ENCODE peak calls at places on chromosome 1, in nine cellular contexts. One of them, this sample, is unnamed.

GRCh38 chr1:10968411-10968826 is 44.0 kb upstream of the TARDBP start:
- DNase-seq in heart right ventricle: no peak
- DNase-seq in GM23338: no peak
- DNase-seq in CD8-positive, alpha-beta memory T cell: no peak
- DNase-seq in neural progenitor cell: no peak
- DNase-seq in cardiac muscle cell: no peak
- DNase-seq in tibial artery: no peak
- DNase-seq in uterus: no peak
- DNase-seq in esophagus squamous epithelium: no peak
- DNase-seq in this sample: no peak

GRCh38 chr1:10529772-10530171 is 55.0 kb downstream of the PEX14 start:
- DNase-seq in heart right ventricle: no peak
- DNase-seq in cardiac muscle cell: no peak
- DNase-seq in GM23338: peak; percentile 92
- DNase-seq in CD8-positive, alpha-beta memory T cell: no peak
- DNase-seq in neural progenitor cell: peak; percentile 49
- DNase-seq in esophagus squamous epithelium: no peak
- DNase-seq in tibial artery: no peak
- DNase-seq in uterus: no peak
- DNase-seq in this sample: no peak

GRCh38 chr1:158246650-158247049 is 7.6 kb upstream of the CD1A start:
- DNase-seq in tibial artery: no peak
- DNase-seq in esophagus squamous epithelium: no peak
- DNase-seq in neural progenitor cell: no peak
- DNase-seq in GM23338: peak; percentile 20
- DNase-seq in heart right ventricle: no peak
- DNase-seq in uterus: no peak
- DNase-seq in CD8-positive, alpha-beta memory T cell: no peak
- DNase-seq in cardiac muscle cell: no peak
- DNase-seq in this sample: no peak

GRCh38 chr1:118185083-118185899 is at the start of gene SPAG17:
- DNase-seq in cardiac muscle cell: peak; percentile 88
- DNase-seq in GM23338: peak; percentile 99
- DNase-seq in uterus: peak; percentile 40
- DNase-seq in tibial artery: peak; percentile 71
- DNase-seq in esophagus squamous epithelium: no peak
- DNase-seq in neural progenitor cell: peak; percentile 98
- DNase-seq in CD8-positive, alpha-beta memory T cell: no peak
- DNase-seq in heart right ventricle: peak; percentile 62
- DNase-seq in this sample: no peak

GRCh38 chr1:201295861-201296260 is 12.6 kb downstream of the PKP1 start:
- DNase-seq in heart right ventricle: no peak
- DNase-seq in uterus: no peak
- DNase-seq in esophagus squamous epithelium: no peak
- DNase-seq in neural progenitor cell: no peak
- DNase-seq in cardiac muscle cell: no peak
- DNase-seq in GM23338: no peak
- DNase-seq in tibial artery: no peak
- DNase-seq in CD8-positive, alpha-beta memory T cell: no peak
- DNase-seq in this sample: no peak

GRCh38 chr1:170366980-170367379 is 165.0 kb upstream of the GORAB start:
- DNase-seq in cardiac muscle cell: no peak
- DNase-seq in esophagus squamous epithelium: no peak
- DNase-seq in GM23338: no peak
- DNase-seq in CD8-positive, alpha-beta memory T cell: no peak
- DNase-seq in uterus: no peak
- DNase-seq in neural progenitor cell: no peak
- DNase-seq in tibial artery: no peak
- DNase-seq in heart right ventricle: no peak
- DNase-seq in this sample: no peak

GRCh38 chr1:194975913-194976312 is 1632.3 kb downstream of the KCNT2 start:
- DNase-seq in GM23338: no peak
- DNase-seq in heart right ventricle: no peak
- DNase-seq in uterus: no peak
- DNase-seq in esophagus squamous epithelium: no peak
- DNase-seq in cardiac muscle cell: no peak
- DNase-seq in CD8-positive, alpha-beta memory T cell: no peak
- DNase-seq in neural progenitor cell: no peak
- DNase-seq in tibial artery: no peak
- DNase-seq in this sample: no peak

GRCh38 chr1:205488074-205488723 is 16.3 kb upstream of the CDK18 start:
- DNase-seq in cardiac muscle cell: peak; percentile 88
- DNase-seq in CD8-positive, alpha-beta memory T cell: peak; percentile 50
- DNase-seq in heart right ventricle: no peak
- DNase-seq in esophagus squamous epithelium: no peak
- DNase-seq in neural progenitor cell: peak; percentile 89
- DNase-seq in uterus: peak; percentile 53
- DNase-seq in tibial artery: peak; percentile 72
- DNase-seq in GM23338: peak; percentile 93
- DNase-seq in this sample: peak; percentile 13

GRCh38 chr1:229563241-229563640 is 4.7 kb upstream of the ABCB10 start:
- DNase-seq in cardiac muscle cell: peak; percentile 58
- DNase-seq in heart right ventricle: no peak
- DNase-seq in esophagus squamous epithelium: no peak
- DNase-seq in GM23338: peak; percentile 43
- DNase-seq in CD8-positive, alpha-beta memory T cell: no peak
- DNase-seq in neural progenitor cell: peak; percentile 69
- DNase-seq in tibial artery: no peak
- DNase-seq in uterus: no peak
- DNase-seq in this sample: no peak

GRCh38 chr1:152108899-152109222 is 6.4 kb downstream of the TCHH start:
- DNase-seq in cardiac muscle cell: no peak
- DNase-seq in neural progenitor cell: no peak
- DNase-seq in CD8-positive, alpha-beta memory T cell: no peak
- DNase-seq in tibial artery: no peak
- DNase-seq in GM23338: peak; percentile 76
- DNase-seq in esophagus squamous epithelium: no peak
- DNase-seq in uterus: no peak
- DNase-seq in heart right ventricle: no peak
- DNase-seq in this sample: no peak

GRCh38 chr1:167524651-167525050 is 6.3 kb upstream of the CD247 start:
- DNase-seq in CD8-positive, alpha-beta memory T cell: no peak
- DNase-seq in cardiac muscle cell: no peak
- DNase-seq in neural progenitor cell: no peak
- DNase-seq in heart right ventricle: no peak
- DNase-seq in esophagus squamous epithelium: no peak
- DNase-seq in uterus: no peak
- DNase-seq in GM23338: no peak
- DNase-seq in tibial artery: no peak
- DNase-seq in this sample: no peak

GRCh38 chr1:99646885-99647284 is 972 bp downstream of the PALMD start:
- DNase-seq in tibial artery: no peak
- DNase-seq in CD8-positive, alpha-beta memory T cell: no peak
- DNase-seq in uterus: no peak
- DNase-seq in GM23338: no peak
- DNase-seq in neural progenitor cell: no peak
- DNase-seq in heart right ventricle: no peak
- DNase-seq in cardiac muscle cell: no peak
- DNase-seq in esophagus squamous epithelium: no peak
- DNase-seq in this sample: no peak
- H3K4me3 ChIP-seq in tibial artery: peak overlapping the region; percentile 24
- H3K4me3 ChIP-seq in CD8-positive, alpha-beta memory T cell: no peak overlapping the region
- H3K4me3 ChIP-seq in uterus: peak overlapping the region; percentile 37
- H3K4me3 ChIP-seq in GM23338: no peak overlapping the region
- H3K4me3 ChIP-seq in neural progenitor cell: no peak overlapping the region
- H3K4me3 ChIP-seq in heart right ventricle: peak overlapping the region; percentile 65
- H3K4me3 ChIP-seq in cardiac muscle cell: no peak overlapping the region
- H3K4me3 ChIP-seq in esophagus squamous epithelium: peak overlapping the region; percentile 55
- H3K4me3 ChIP-seq in this sample: no peak overlapping the region

DNA sequence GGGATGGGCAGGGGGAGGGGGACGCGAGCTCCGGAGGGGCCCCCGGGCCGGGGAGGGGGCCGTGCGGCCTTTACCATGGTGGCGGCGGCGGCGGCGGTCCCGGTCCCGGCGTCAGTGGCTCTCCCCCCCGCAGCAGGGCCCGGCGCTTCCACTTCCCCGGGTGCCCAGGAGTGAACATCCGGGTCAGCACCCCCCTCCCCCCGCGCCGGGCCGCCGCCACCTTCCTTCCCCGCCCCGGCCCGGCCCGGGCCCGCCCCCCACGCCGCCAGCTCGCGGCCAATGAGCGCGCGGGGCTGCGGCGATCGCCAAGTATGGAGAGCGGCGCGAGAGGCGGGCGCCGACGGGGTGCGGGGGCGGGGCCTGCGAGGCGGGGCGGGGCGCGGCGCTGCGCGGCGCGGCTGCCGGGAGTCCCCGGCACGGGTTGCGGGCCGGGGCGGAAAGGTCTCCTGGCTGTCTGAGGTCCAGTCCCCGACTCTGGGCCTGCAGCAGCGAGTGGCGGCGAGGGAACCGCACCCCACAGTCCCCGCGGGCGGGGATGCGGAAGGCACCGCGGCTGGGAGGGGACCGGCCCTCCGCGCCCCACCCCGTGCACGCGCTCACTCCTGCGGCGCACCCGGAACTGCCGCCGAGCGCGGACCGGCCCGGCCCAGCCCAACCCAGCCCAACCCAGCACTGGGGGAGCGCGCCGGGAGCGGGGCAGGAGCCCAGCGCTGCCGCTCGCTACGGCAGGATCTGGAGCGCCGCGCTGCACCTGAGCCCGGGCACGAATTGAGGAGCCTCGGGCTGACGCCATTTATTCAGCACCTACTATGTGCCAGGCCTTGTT is at the start of gene CAPZB:
- DNase-seq in GM23338: peak; percentile 90
- DNase-seq in cardiac muscle cell: peak; percentile 96
- DNase-seq in esophagus squamous epithelium: peak; percentile 63
- DNase-seq in tibial artery: peak; percentile 97
- DNase-seq in heart right ventricle: peak; percentile 97
- DNase-seq in neural progenitor cell: peak; percentile 97
- DNase-seq in uterus: peak; percentile 96
- DNase-seq in CD8-positive, alpha-beta memory T cell: peak; percentile 89
- DNase-seq in this sample: peak; percentile 89
- H3K4me1 ChIP-seq in GM23338: peaks cover 49% of the 10 kb centered on the region
- H3K4me1 ChIP-seq in cardiac muscle cell: peaks cover 27% of the 10 kb centered on the region
- H3K4me1 ChIP-seq in esophagus squamous epithelium: peaks cover 27% of the 10 kb centered on the region
- H3K4me1 ChIP-seq in tibial artery: peaks cover 58% of the 10 kb centered on the region
- H3K4me1 ChIP-seq in heart right ventricle: peaks cover 61% of the 10 kb centered on the region
- H3K4me1 ChIP-seq in neural progenitor cell: peaks cover 29% of the 10 kb centered on the region
- H3K4me1 ChIP-seq in uterus: peaks cover 13% of the 10 kb centered on the region
- H3K4me1 ChIP-seq in CD8-positive, alpha-beta memory T cell: peaks cover 62% of the 10 kb centered on the region
- H3K4me1 ChIP-seq in this sample: peaks cover 60% of the 10 kb centered on the region

DNA sequence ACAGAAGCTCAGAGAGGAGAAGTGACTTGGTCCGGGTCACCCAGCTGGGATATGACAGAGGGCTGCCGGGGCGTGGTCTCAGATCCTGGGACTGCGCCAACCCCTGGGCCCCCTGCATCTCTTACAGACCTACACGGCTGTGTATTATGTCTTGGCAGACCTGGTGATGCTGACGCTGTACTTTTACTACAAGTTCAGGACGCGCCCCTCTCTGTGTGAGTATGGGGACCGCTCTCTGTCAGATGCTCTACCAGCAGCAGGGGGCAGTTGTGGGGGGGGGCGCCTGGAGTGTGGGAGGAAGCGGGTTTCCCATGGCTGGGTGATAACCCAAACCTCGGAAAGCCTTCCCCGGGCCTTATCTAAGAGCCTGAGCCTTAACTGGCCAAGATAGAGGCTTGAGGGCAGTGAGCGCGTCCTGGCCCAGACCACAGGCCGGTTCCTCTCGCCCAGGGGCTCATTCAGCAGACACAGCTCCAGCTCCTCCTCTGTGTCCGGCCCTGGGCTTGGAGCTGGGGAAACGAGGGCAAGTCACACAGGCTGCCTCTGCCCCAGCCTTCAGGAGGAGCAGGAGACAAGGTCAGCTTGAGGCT is 13.3 kb downstream of the SLC66A1 start:
- DNase-seq in cardiac muscle cell: no peak
- DNase-seq in CD8-positive, alpha-beta memory T cell: no peak
- DNase-seq in neural progenitor cell: no peak
- DNase-seq in heart right ventricle: no peak
- DNase-seq in uterus: no peak
- DNase-seq in tibial artery: no peak
- DNase-seq in GM23338: no peak
- DNase-seq in esophagus squamous epithelium: no peak
- DNase-seq in this sample: no peak
- H3K27ac ChIP-seq in cardiac muscle cell: no peak overlapping the region
- H3K27ac ChIP-seq in CD8-positive, alpha-beta memory T cell: no peak overlapping the region
- H3K27ac ChIP-seq in neural progenitor cell: no peak overlapping the region
- H3K27ac ChIP-seq in heart right ventricle: no peak overlapping the region
- H3K27ac ChIP-seq in uterus: no peak overlapping the region
- H3K27ac ChIP-seq in tibial artery: no peak overlapping the region
- H3K27ac ChIP-seq in GM23338: no peak overlapping the region
- H3K27ac ChIP-seq in esophagus squamous epithelium: no peak overlapping the region
- H3K27ac ChIP-seq in this sample: no peak overlapping the region

GRCh38 chr1:212629450-212630158 is 21.0 kb downstream of the ATF3 start:
- DNase-seq in cardiac muscle cell: no peak
- DNase-seq in uterus: no peak
- DNase-seq in CD8-positive, alpha-beta memory T cell: no peak
- DNase-seq in neural progenitor cell: no peak
- DNase-seq in heart right ventricle: no peak
- DNase-seq in GM23338: no peak
- DNase-seq in esophagus squamous epithelium: no peak
- DNase-seq in tibial artery: no peak
- DNase-seq in this sample: no peak

GRCh38 chr1:212625781-212626450 is 17.4 kb downstream of the ATF3 start:
- DNase-seq in tibial artery: no peak
- DNase-seq in CD8-positive, alpha-beta memory T cell: no peak
- DNase-seq in neural progenitor cell: no peak
- DNase-seq in GM23338: no peak
- DNase-seq in heart right ventricle: no peak
- DNase-seq in uterus: no peak
- DNase-seq in esophagus squamous epithelium: no peak
- DNase-seq in cardiac muscle cell: no peak
- DNase-seq in this sample: no peak

GRCh38 chr1:212628056-212628455 is 19.5 kb downstream of the ATF3 start:
- DNase-seq in heart right ventricle: no peak
- DNase-seq in uterus: no peak
- DNase-seq in neural progenitor cell: no peak
- DNase-seq in cardiac muscle cell: peak; percentile 60
- DNase-seq in GM23338: no peak
- DNase-seq in tibial artery: no peak
- DNase-seq in esophagus squamous epithelium: no peak
- DNase-seq in CD8-positive, alpha-beta memory T cell: no peak
- DNase-seq in this sample: no peak

GRCh38 chr1:212630159-212630900 is 21.8 kb downstream of the ATF3 start:
- DNase-seq in CD8-positive, alpha-beta memory T cell: peak; percentile 37
- DNase-seq in tibial artery: peak; percentile 72
- DNase-seq in GM23338: peak; percentile 90
- DNase-seq in neural progenitor cell: peak; percentile 79
- DNase-seq in uterus: peak; percentile 51
- DNase-seq in esophagus squamous epithelium: peak; percentile 26
- DNase-seq in cardiac muscle cell: peak; percentile 77
- DNase-seq in heart right ventricle: peak; percentile 56
- DNase-seq in this sample: peak; percentile 56

DNA sequence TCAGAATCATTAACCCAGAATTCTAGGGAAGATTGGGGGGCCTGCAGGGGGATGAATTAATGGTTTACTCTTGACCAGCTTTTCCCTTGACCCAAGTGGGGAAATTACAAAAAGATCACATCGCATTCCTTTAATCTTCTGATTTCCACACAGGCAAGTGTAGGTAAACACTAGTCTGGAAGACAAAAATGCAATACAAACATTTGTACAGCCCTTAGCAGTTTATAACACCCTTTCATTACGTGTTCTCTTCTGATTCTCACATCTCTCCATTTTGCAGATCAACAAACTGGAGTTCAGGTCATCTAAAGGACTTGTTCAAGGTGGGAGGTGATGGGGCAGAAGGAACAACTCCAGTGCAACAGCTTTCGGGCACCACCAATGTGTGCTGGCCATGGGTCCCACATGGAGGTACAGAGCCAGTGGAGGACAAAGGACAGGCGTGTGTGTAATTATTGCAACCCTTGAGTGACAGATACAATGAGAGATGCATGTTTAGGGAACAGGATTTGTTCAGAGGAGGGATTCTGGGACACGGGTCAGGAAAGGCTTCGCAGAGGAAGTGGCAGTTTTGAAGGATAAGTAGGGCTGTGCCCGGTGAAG is 20.4 kb downstream of the ATF3 start:
- DNase-seq in uterus: no peak
- DNase-seq in esophagus squamous epithelium: no peak
- DNase-seq in tibial artery: no peak
- DNase-seq in CD8-positive, alpha-beta memory T cell: no peak
- DNase-seq in GM23338: no peak
- DNase-seq in cardiac muscle cell: no peak
- DNase-seq in neural progenitor cell: no peak
- DNase-seq in heart right ventricle: no peak
- DNase-seq in this sample: no peak
- H3K4me3 ChIP-seq in uterus: no peak overlapping the region
- H3K4me3 ChIP-seq in esophagus squamous epithelium: no peak overlapping the region
- H3K4me3 ChIP-seq in tibial artery: no peak overlapping the region
- H3K4me3 ChIP-seq in CD8-positive, alpha-beta memory T cell: no peak overlapping the region
- H3K4me3 ChIP-seq in GM23338: no peak overlapping the region
- H3K4me3 ChIP-seq in cardiac muscle cell: no peak overlapping the region
- H3K4me3 ChIP-seq in neural progenitor cell: no peak overlapping the region
- H3K4me3 ChIP-seq in heart right ventricle: no peak overlapping the region
- H3K4me3 ChIP-seq in this sample: no peak overlapping the region

This sample was measured in CD4-positive, CD25-positive, alpha-beta regulatory T cell.